ENCODE peak calls at places on chromosome 1, in ten cellular contexts. X is RCC 7860; O is activated B cell treated with CpG ODN at 0.5 μM for 24 hours; P is LoVo; F is NCI-H2029 treated with DMSO at 0.1 percent for 48 hours; U is CD8-positive, alpha-beta T cell; E is T47D; H is naive thymus-derived CD8-positive, alpha-beta T cell; G is T-helper 2 cell; Z is activated CD4-positive, CD25-positive, alpha-beta regulatory T cell treated with anti-CD3 and anti-CD28 coated beads, Interleukin-2, amount 50 U/mL, for 72 hours. C is an unnamed sample.

GRCh38 chr1:206658264-206658980 is 23.1 kb downstream of the DYRK3 start:
- DNase-seq in X (no peak), O (peak; percentile 52), P (no peak), F (no peak), U (peak; percentile 40), E (no peak), H (peak; percentile 57), G (peak; percentile 32), Z (peak; percentile 65), C (peak; percentile 81)

GRCh38 chr1:34929497-34929852 is at the start of gene DLGAP3:
- DNase-seq in X (no peak), O (no peak), P (no peak), F (no peak), U (no peak), E (no peak), H (no peak), G (no peak), Z (no peak), C (no peak)

GRCh38 chr1:63004868-63005267 is 220.9 kb downstream of the ATG4C start:
- DNase-seq in X (no peak), O (no peak), P (no peak), F (no peak), U (no peak), E (peak; percentile 7), H (no peak), G (no peak), Z (no peak), C (peak; percentile 6)

GRCh38 chr1:230785643-230786405 is 38.6 kb downstream of the CAPN9 start:
- DNase-seq in X (no peak), O (no peak), P (no peak), F (no peak), U (no peak), E (no peak), H (no peak), G (no peak), Z (no peak), C (no peak)

GRCh38 chr1:207279683-207280082 is 41.8 kb upstream of the CD55 start:
- DNase-seq in X (no peak), O (no peak), P (no peak), F (no peak), U (no peak), E (no peak), H (no peak), G (no peak), Z (no peak), C (no peak)

GRCh38 chr1:212451416-212452322 is 18.9 kb downstream of the NENF start:
- DNase-seq in X (no peak), O (no peak), P (no peak), F (no peak), U (no peak), E (no peak), H (no peak), G (no peak), Z (no peak), C (no peak)

GRCh38 chr1:39854314-39854713 is 29.0 kb downstream of the TRIT1 start:
- DNase-seq in X (no peak), O (no peak), P (no peak), F (no peak), U (no peak), E (no peak), H (no peak), G (no peak), Z (no peak), C (no peak)

GRCh38 chr1:11132571-11133293 is 33.1 kb upstream of the EXOSC10 start:
- DNase-seq in X (no peak), O (no peak), P (no peak), F (no peak), U (no peak), E (no peak), H (no peak), G (no peak), Z (no peak), C (no peak)

GRCh38 chr1:64082459-64082858 is 121.0 kb upstream of the UBE2U start:
- DNase-seq in X (peak; percentile 70), O (no peak), P (no peak), F (no peak), U (no peak), E (no peak), H (no peak), G (no peak), Z (no peak), C (peak; percentile 10)

GRCh38 chr1:202104073-202104472 is 18.6 kb upstream of the GPR37L1 start:
- DNase-seq in X (no peak), O (no peak), P (peak; percentile 31), F (no peak), U (no peak), E (no peak), H (no peak), G (no peak), Z (no peak), C (no peak)

C was measured in A549.